ENCODE peak calls at places on chromosome 3, in five cellular contexts. N is hippocampal formation, S is HS-5, P is AG10803, Y is HFFc6. C is an unnamed sample.

GRCh38 chr3:157075693-157076420 is 84.1 kb downstream of the CCNL1 start:
- DNase-seq in Y (no peak), P (peak; percentile 85), S (no peak), N (no peak), C (peak; percentile 82)

GRCh38 chr3:23455775-23456174 is 252.6 kb downstream of the UBE2E2 start:
- DNase-seq in N (no peak), P (peak; percentile 92), S (peak; percentile 44), Y (peak; percentile 71), C (peak; percentile 82)

GRCh38 chr3:56055616-56056350 is 412.5 kb downstream of the ERC2 start:
- DNase-seq in Y (no peak), N (no peak), P (no peak), S (no peak), C (no peak)

GRCh38 chr3:29286841-29287240 is 6.0 kb downstream of the RBMS3 start:
- DNase-seq in N (no peak), Y (peak; percentile 31), S (peak; percentile 61), P (peak; percentile 77), C (peak; percentile 74)

GRCh38 chr3:183688869-183689268 is 8.7 kb upstream of the YEATS2 start:
- DNase-seq in P (peak; percentile 27), N (no peak), Y (no peak), S (no peak), C (peak; percentile 48)

GRCh38 chr3:9111349-9112265 is 137.8 kb downstream of the SRGAP3 start:
- DNase-seq in S (no peak), P (peak; percentile 34), N (no peak), Y (peak; percentile 7), C (peak; percentile 65)

GRCh38 chr3:40580494-40581091 is 55.8 kb downstream of the ZNF621 start:
- DNase-seq in P (peak; percentile 64), Y (peak; percentile 62), N (peak; percentile 43), S (peak; percentile 31), C (peak; percentile 83)

GRCh38 chr3:23728651-23729117 is 77.1 kb upstream of the UBE2E1 start:
- DNase-seq in P (no peak), N (no peak), Y (peak; percentile 36), S (no peak), C (no peak)

GRCh38 chr3:77780621-77781020 is 740.7 kb downstream of the ROBO2 start:
- DNase-seq in S (no peak), P (no peak), N (no peak), Y (no peak), C (no peak)

GRCh38 chr3:64932666-64933342 is 245.0 kb upstream of the ADAMTS9 start:
- DNase-seq in Y (no peak), N (no peak), P (no peak), S (no peak), C (no peak)

GRCh38 chr3:160129459-160130061 is 95.7 kb upstream of the C3orf80 start:
- DNase-seq in Y (peak; percentile 95), N (no peak), S (peak; percentile 95), P (peak; percentile 98), C (peak; percentile 96)

GRCh38 chr3:112002458-112002971 is 3.8 kb downstream of the TAGLN3 start:
- DNase-seq in S (no peak), Y (peak; percentile 34), P (no peak), N (no peak), C (peak; percentile 64)